ENCODE peak calls at places on chromosomes 11 and 22, in eight cellular contexts. One of them, this sample, is unnamed.

GRCh38 chr22:39481595-39481994 is 20.5 kb upstream of the MIEF1 start:
- DNase-seq in body of pancreas: no peak
- DNase-seq in T follicular helper cell: no peak
- DNase-seq in thoracic aorta: no peak
- DNase-seq in activated naive CD4-positive, alpha-beta T cell treated with Interleukin-2 at 50 U/mL for 16 hours: no peak
- DNase-seq in mesenchymal stem cell: no peak
- DNase-seq in GM12892: no peak
- DNase-seq in GM23248: no peak
- DNase-seq in this sample: no peak

GRCh38 chr11:63837027-63837688 is 1.8 kb upstream of the MARK2 start:
- DNase-seq in T follicular helper cell: peak; percentile 70
- DNase-seq in thoracic aorta: no peak
- DNase-seq in GM12892: no peak
- DNase-seq in mesenchymal stem cell: peak; percentile 76
- DNase-seq in body of pancreas: peak; percentile 84
- DNase-seq in GM23248: peak; percentile 86
- DNase-seq in activated naive CD4-positive, alpha-beta T cell treated with Interleukin-2 at 50 U/mL for 16 hours: peak; percentile 78
- DNase-seq in this sample: peak; percentile 97

GRCh38 chr11:116544721-116545120 is 228.1 kb downstream of the BUD13 start:
- DNase-seq in T follicular helper cell: no peak
- DNase-seq in thoracic aorta: no peak
- DNase-seq in body of pancreas: no peak
- DNase-seq in GM12892: no peak
- DNase-seq in mesenchymal stem cell: no peak
- DNase-seq in activated naive CD4-positive, alpha-beta T cell treated with Interleukin-2 at 50 U/mL for 16 hours: no peak
- DNase-seq in GM23248: no peak
- DNase-seq in this sample: no peak

GRCh38 chr11:58057481-58057880 is 26.7 kb downstream of the OR6Q1 start:
- DNase-seq in activated naive CD4-positive, alpha-beta T cell treated with Interleukin-2 at 50 U/mL for 16 hours: no peak
- DNase-seq in mesenchymal stem cell: peak; percentile 29
- DNase-seq in GM23248: peak; percentile 28
- DNase-seq in GM12892: no peak
- DNase-seq in thoracic aorta: no peak
- DNase-seq in T follicular helper cell: no peak
- DNase-seq in body of pancreas: no peak
- DNase-seq in this sample: no peak

GRCh38 chr22:47450876-47451475 is 688.5 kb downstream of the TBC1D22A start:
- DNase-seq in GM12892: no peak
- DNase-seq in mesenchymal stem cell: no peak
- DNase-seq in GM23248: no peak
- DNase-seq in T follicular helper cell: no peak
- DNase-seq in body of pancreas: no peak
- DNase-seq in activated naive CD4-positive, alpha-beta T cell treated with Interleukin-2 at 50 U/mL for 16 hours: no peak
- DNase-seq in thoracic aorta: no peak
- DNase-seq in this sample: no peak

GRCh38 chr22:45104313-45104712 is 59.4 kb upstream of the NUP50 start:
- DNase-seq in activated naive CD4-positive, alpha-beta T cell treated with Interleukin-2 at 50 U/mL for 16 hours: no peak
- DNase-seq in thoracic aorta: no peak
- DNase-seq in T follicular helper cell: no peak
- DNase-seq in GM23248: no peak
- DNase-seq in body of pancreas: no peak
- DNase-seq in mesenchymal stem cell: no peak
- DNase-seq in GM12892: no peak
- DNase-seq in this sample: no peak

GRCh38 chr11:70854891-70855556 is 397.4 kb downstream of the SHANK2 start:
- DNase-seq in body of pancreas: no peak
- DNase-seq in GM23248: no peak
- DNase-seq in T follicular helper cell: no peak
- DNase-seq in GM12892: no peak
- DNase-seq in activated naive CD4-positive, alpha-beta T cell treated with Interleukin-2 at 50 U/mL for 16 hours: no peak
- DNase-seq in mesenchymal stem cell: no peak
- DNase-seq in thoracic aorta: no peak
- DNase-seq in this sample: no peak

GRCh38 chr11:22512457-22512856 is 113.2 kb downstream of the FANCF start:
- DNase-seq in activated naive CD4-positive, alpha-beta T cell treated with Interleukin-2 at 50 U/mL for 16 hours: no peak
- DNase-seq in thoracic aorta: no peak
- DNase-seq in GM12892: no peak
- DNase-seq in GM23248: no peak
- DNase-seq in T follicular helper cell: no peak
- DNase-seq in body of pancreas: no peak
- DNase-seq in mesenchymal stem cell: no peak
- DNase-seq in this sample: no peak

GRCh38 chr11:109668973-109669634 is 247.1 kb downstream of the C11orf87 start:
- DNase-seq in activated naive CD4-positive, alpha-beta T cell treated with Interleukin-2 at 50 U/mL for 16 hours: no peak
- DNase-seq in GM12892: no peak
- DNase-seq in thoracic aorta: no peak
- DNase-seq in mesenchymal stem cell: no peak
- DNase-seq in body of pancreas: no peak
- DNase-seq in GM23248: peak; percentile 36
- DNase-seq in T follicular helper cell: no peak
- DNase-seq in this sample: no peak

GRCh38 chr11:131365601-131366000 is 4.8 kb upstream of the NTM start:
- DNase-seq in activated naive CD4-positive, alpha-beta T cell treated with Interleukin-2 at 50 U/mL for 16 hours: no peak
- DNase-seq in T follicular helper cell: no peak
- DNase-seq in body of pancreas: no peak
- DNase-seq in GM23248: no peak
- DNase-seq in mesenchymal stem cell: no peak
- DNase-seq in thoracic aorta: no peak
- DNase-seq in GM12892: no peak
- DNase-seq in this sample: no peak

GRCh38 chr11:124835918-124836317 is 29.3 kb upstream of the ROBO3 start:
- DNase-seq in activated naive CD4-positive, alpha-beta T cell treated with Interleukin-2 at 50 U/mL for 16 hours: no peak
- DNase-seq in GM23248: no peak
- DNase-seq in GM12892: no peak
- DNase-seq in T follicular helper cell: no peak
- DNase-seq in thoracic aorta: no peak
- DNase-seq in body of pancreas: no peak
- DNase-seq in mesenchymal stem cell: no peak
- DNase-seq in this sample: no peak

GRCh38 chr22:33821290-33821689 is 99.0 kb downstream of the LARGE1 start:
- DNase-seq in mesenchymal stem cell: peak; percentile 79
- DNase-seq in thoracic aorta: no peak
- DNase-seq in activated naive CD4-positive, alpha-beta T cell treated with Interleukin-2 at 50 U/mL for 16 hours: no peak
- DNase-seq in T follicular helper cell: no peak
- DNase-seq in GM23248: peak; percentile 46
- DNase-seq in GM12892: no peak
- DNase-seq in body of pancreas: no peak
- DNase-seq in this sample: no peak

GRCh38 chr11:44004452-44004833 is 43.3 kb upstream of the ACCSL start:
- DNase-seq in activated naive CD4-positive, alpha-beta T cell treated with Interleukin-2 at 50 U/mL for 16 hours: no peak
- DNase-seq in thoracic aorta: no peak
- DNase-seq in GM12892: no peak
- DNase-seq in body of pancreas: no peak
- DNase-seq in GM23248: no peak
- DNase-seq in T follicular helper cell: no peak
- DNase-seq in mesenchymal stem cell: no peak
- DNase-seq in this sample: no peak

GRCh38 chr11:12179019-12179418 is 68.6 kb downstream of the MICAL2 start:
- DNase-seq in GM12892: no peak
- DNase-seq in body of pancreas: peak; percentile 78
- DNase-seq in T follicular helper cell: no peak
- DNase-seq in thoracic aorta: no peak
- DNase-seq in mesenchymal stem cell: no peak
- DNase-seq in activated naive CD4-positive, alpha-beta T cell treated with Interleukin-2 at 50 U/mL for 16 hours: no peak
- DNase-seq in GM23248: no peak
- DNase-seq in this sample: peak; percentile 88

GRCh38 chr11:29051935-29052334 is 943.7 kb downstream of the METTL15 start:
- DNase-seq in GM23248: peak; percentile 14
- DNase-seq in thoracic aorta: no peak
- DNase-seq in body of pancreas: no peak
- DNase-seq in activated naive CD4-positive, alpha-beta T cell treated with Interleukin-2 at 50 U/mL for 16 hours: no peak
- DNase-seq in T follicular helper cell: no peak
- DNase-seq in mesenchymal stem cell: no peak
- DNase-seq in GM12892: no peak
- DNase-seq in this sample: no peak

GRCh38 chr11:72712168-72712721 is 38.0 kb upstream of the PDE2A start:
- DNase-seq in T follicular helper cell: no peak
- DNase-seq in body of pancreas: no peak
- DNase-seq in GM12892: no peak
- DNase-seq in mesenchymal stem cell: peak; percentile 18
- DNase-seq in thoracic aorta: no peak
- DNase-seq in activated naive CD4-positive, alpha-beta T cell treated with Interleukin-2 at 50 U/mL for 16 hours: no peak
- DNase-seq in GM23248: no peak
- DNase-seq in this sample: no peak

GRCh38 chr11:13857828-13858227 is 104.7 kb upstream of the SPON1 start:
- DNase-seq in GM23248: no peak
- DNase-seq in T follicular helper cell: no peak
- DNase-seq in thoracic aorta: no peak
- DNase-seq in body of pancreas: no peak
- DNase-seq in activated naive CD4-positive, alpha-beta T cell treated with Interleukin-2 at 50 U/mL for 16 hours: no peak
- DNase-seq in mesenchymal stem cell: no peak
- DNase-seq in GM12892: no peak
- DNase-seq in this sample: no peak

GRCh38 chr11:134486106-134486505 is 74.1 kb upstream of the B3GAT1 start:
- DNase-seq in T follicular helper cell: no peak
- DNase-seq in activated naive CD4-positive, alpha-beta T cell treated with Interleukin-2 at 50 U/mL for 16 hours: no peak
- DNase-seq in thoracic aorta: no peak
- DNase-seq in GM23248: no peak
- DNase-seq in mesenchymal stem cell: no peak
- DNase-seq in body of pancreas: no peak
- DNase-seq in GM12892: no peak
- DNase-seq in this sample: no peak

GRCh38 chr22:23023294-23023693 is 47.0 kb upstream of the GNAZ start:
- DNase-seq in T follicular helper cell: no peak
- DNase-seq in activated naive CD4-positive, alpha-beta T cell treated with Interleukin-2 at 50 U/mL for 16 hours: no peak
- DNase-seq in body of pancreas: no peak
- DNase-seq in GM23248: no peak
- DNase-seq in thoracic aorta: no peak
- DNase-seq in mesenchymal stem cell: no peak
- DNase-seq in GM12892: no peak
- DNase-seq in this sample: no peak

GRCh38 chr22:36365020-36365411 is 22.8 kb downstream of the MYH9 start:
- DNase-seq in body of pancreas: no peak
- DNase-seq in GM12892: no peak
- DNase-seq in T follicular helper cell: peak; percentile 90
- DNase-seq in activated naive CD4-positive, alpha-beta T cell treated with Interleukin-2 at 50 U/mL for 16 hours: peak; percentile 91
- DNase-seq in mesenchymal stem cell: peak; percentile 99
- DNase-seq in thoracic aorta: peak; percentile 91
- DNase-seq in GM23248: peak; percentile 97
- DNase-seq in this sample: no peak

GRCh38 chr11:64848779-64849599 is 4.5 kb upstream of the CDC42BPG start:
- DNase-seq in thoracic aorta: no peak
- DNase-seq in GM23248: no peak
- DNase-seq in mesenchymal stem cell: no peak
- DNase-seq in activated naive CD4-positive, alpha-beta T cell treated with Interleukin-2 at 50 U/mL for 16 hours: no peak
- DNase-seq in GM12892: no peak
- DNase-seq in T follicular helper cell: no peak
- DNase-seq in body of pancreas: peak; percentile 73
- DNase-seq in this sample: peak; percentile 82

GRCh38 chr11:33869511-33870422 is 22.1 kb downstream of the LMO2 start:
- DNase-seq in GM12892: peak; percentile 48
- DNase-seq in activated naive CD4-positive, alpha-beta T cell treated with Interleukin-2 at 50 U/mL for 16 hours: no peak
- DNase-seq in GM23248: peak; percentile 67
- DNase-seq in T follicular helper cell: no peak
- DNase-seq in thoracic aorta: no peak
- DNase-seq in body of pancreas: peak; percentile 22
- DNase-seq in mesenchymal stem cell: peak; percentile 34
- DNase-seq in this sample: no peak

GRCh38 chr11:61429346-61429690 is 457 bp downstream of the CPSF7 start:
- DNase-seq in thoracic aorta: no peak
- DNase-seq in mesenchymal stem cell: peak; percentile 82
- DNase-seq in GM23248: peak; percentile 78
- DNase-seq in GM12892: peak; percentile 67
- DNase-seq in activated naive CD4-positive, alpha-beta T cell treated with Interleukin-2 at 50 U/mL for 16 hours: peak; percentile 69
- DNase-seq in T follicular helper cell: peak; percentile 62
- DNase-seq in body of pancreas: no peak
- DNase-seq in this sample: peak; percentile 67

GRCh38 chr11:7467652-7468051 is 17.7 kb upstream of the OLFML1 start:
- DNase-seq in GM12892: no peak
- DNase-seq in T follicular helper cell: no peak
- DNase-seq in thoracic aorta: no peak
- DNase-seq in activated naive CD4-positive, alpha-beta T cell treated with Interleukin-2 at 50 U/mL for 16 hours: no peak
- DNase-seq in body of pancreas: no peak
- DNase-seq in mesenchymal stem cell: no peak
- DNase-seq in GM23248: peak; percentile 32
- DNase-seq in this sample: no peak

GRCh38 chr22:45603631-45604030 is 68.0 kb upstream of the ATXN10 start:
- DNase-seq in activated naive CD4-positive, alpha-beta T cell treated with Interleukin-2 at 50 U/mL for 16 hours: no peak
- DNase-seq in GM23248: peak; percentile 28
- DNase-seq in GM12892: no peak
- DNase-seq in thoracic aorta: no peak
- DNase-seq in body of pancreas: no peak
- DNase-seq in T follicular helper cell: no peak
- DNase-seq in mesenchymal stem cell: no peak
- DNase-seq in this sample: no peak

GRCh38 chr11:67352546-67353316 is 615 bp downstream of the POLD4 start:
- DNase-seq in thoracic aorta: no peak
- DNase-seq in T follicular helper cell: no peak
- DNase-seq in body of pancreas: no peak
- DNase-seq in GM23248: peak; percentile 65
- DNase-seq in mesenchymal stem cell: no peak
- DNase-seq in activated naive CD4-positive, alpha-beta T cell treated with Interleukin-2 at 50 U/mL for 16 hours: no peak
- DNase-seq in GM12892: no peak
- DNase-seq in this sample: peak; percentile 85

GRCh38 chr11:117771197-117771596 is 25.8 kb downstream of the DSCAML1 start:
- DNase-seq in T follicular helper cell: no peak
- DNase-seq in mesenchymal stem cell: no peak
- DNase-seq in activated naive CD4-positive, alpha-beta T cell treated with Interleukin-2 at 50 U/mL for 16 hours: no peak
- DNase-seq in GM23248: no peak
- DNase-seq in thoracic aorta: no peak
- DNase-seq in body of pancreas: no peak
- DNase-seq in GM12892: no peak
- DNase-seq in this sample: no peak

GRCh38 chr11:118230088-118230487 is 5.3 kb upstream of the JAML start:
- DNase-seq in T follicular helper cell: peak; percentile 11
- DNase-seq in activated naive CD4-positive, alpha-beta T cell treated with Interleukin-2 at 50 U/mL for 16 hours: peak; percentile 44
- DNase-seq in GM12892: no peak
- DNase-seq in body of pancreas: no peak
- DNase-seq in mesenchymal stem cell: no peak
- DNase-seq in thoracic aorta: no peak
- DNase-seq in GM23248: no peak
- DNase-seq in this sample: no peak

GRCh38 chr11:130215531-130216220 is 56.1 kb downstream of the ST14 start:
- DNase-seq in thoracic aorta: no peak
- DNase-seq in activated naive CD4-positive, alpha-beta T cell treated with Interleukin-2 at 50 U/mL for 16 hours: no peak
- DNase-seq in body of pancreas: peak; percentile 18
- DNase-seq in mesenchymal stem cell: no peak
- DNase-seq in GM23248: no peak
- DNase-seq in T follicular helper cell: no peak
- DNase-seq in GM12892: no peak
- DNase-seq in this sample: no peak

GRCh38 chr11:6240691-6241285 is 1.9 kb downstream of the CNGA4 start:
- DNase-seq in T follicular helper cell: no peak
- DNase-seq in GM12892: no peak
- DNase-seq in mesenchymal stem cell: no peak
- DNase-seq in GM23248: no peak
- DNase-seq in thoracic aorta: no peak
- DNase-seq in body of pancreas: no peak
- DNase-seq in activated naive CD4-positive, alpha-beta T cell treated with Interleukin-2 at 50 U/mL for 16 hours: no peak
- DNase-seq in this sample: no peak

GRCh38 chr11:14312736-14313438 is 46.1 kb downstream of the RRAS2 start:
- DNase-seq in GM23248: peak; percentile 26
- DNase-seq in GM12892: no peak
- DNase-seq in mesenchymal stem cell: no peak
- DNase-seq in body of pancreas: no peak
- DNase-seq in activated naive CD4-positive, alpha-beta T cell treated with Interleukin-2 at 50 U/mL for 16 hours: no peak
- DNase-seq in T follicular helper cell: no peak
- DNase-seq in thoracic aorta: no peak
- DNase-seq in this sample: no peak

GRCh38 chr11:8841899-8842298 is 69.1 kb upstream of the AKIP1 start:
- DNase-seq in GM23248: no peak
- DNase-seq in body of pancreas: no peak
- DNase-seq in GM12892: no peak
- DNase-seq in thoracic aorta: no peak
- DNase-seq in activated naive CD4-positive, alpha-beta T cell treated with Interleukin-2 at 50 U/mL for 16 hours: no peak
- DNase-seq in mesenchymal stem cell: peak; percentile 40
- DNase-seq in T follicular helper cell: no peak
- DNase-seq in this sample: no peak

GRCh38 chr11:92129811-92130210 is 94.8 kb upstream of the FAT3 start:
- DNase-seq in GM12892: no peak
- DNase-seq in mesenchymal stem cell: no peak
- DNase-seq in body of pancreas: no peak
- DNase-seq in GM23248: peak; percentile 10
- DNase-seq in T follicular helper cell: no peak
- DNase-seq in activated naive CD4-positive, alpha-beta T cell treated with Interleukin-2 at 50 U/mL for 16 hours: no peak
- DNase-seq in thoracic aorta: no peak
- DNase-seq in this sample: no peak

GRCh38 chr11:121555172-121555571 is 102.4 kb upstream of the SORL1-AS1 start:
- DNase-seq in GM23248: no peak
- DNase-seq in body of pancreas: no peak
- DNase-seq in GM12892: no peak
- DNase-seq in T follicular helper cell: no peak
- DNase-seq in activated naive CD4-positive, alpha-beta T cell treated with Interleukin-2 at 50 U/mL for 16 hours: no peak
- DNase-seq in thoracic aorta: no peak
- DNase-seq in mesenchymal stem cell: no peak
- DNase-seq in this sample: no peak

This sample was measured in HT-29.